ENCODE peak calls at places on chromosomes 12 and 14, in seven cellular contexts. E is HepG2, D is K562, F is H1, G is SK-N-SH, A is GM12878, L is HCT116. X is an unnamed sample.

GRCh38 chr12:40068416-40068815 is 37.5 kb downstream of the SLC2A13 start:
- DNase-seq in E (no peak), D (no peak), F (no peak), G (no peak), A (no peak), L (no peak), X (no peak)

GRCh38 chr14:105168979-105169507 is 467 bp upstream of the JAG2 start:
- DNase-seq in E (no peak), D (peak; percentile 80), F (peak; percentile 88), G (peak; percentile 84), A (no peak), L (no peak), X (peak; percentile 65)

GRCh38 chr12:39807043-39807442 is 187.4 kb upstream of the ABCD2 start:
- DNase-seq in E (peak; percentile 45), D (peak; percentile 63), F (no peak), G (peak; percentile 25), A (no peak), L (peak; percentile 51), X (no peak)

GRCh38 chr14:103746706-103747105 is 31.1 kb downstream of the ZFYVE21 start:
- DNase-seq in E (no peak), D (no peak), F (no peak), G (no peak), A (no peak), L (no peak), X (no peak)

GRCh38 chr12:132937476-132937875 is 18.6 kb downstream of the ZNF605 start:
- DNase-seq in E (no peak), D (no peak), F (no peak), G (no peak), A (no peak), L (no peak), X (no peak)

GRCh38 chr14:103905861-103906456 is 22.3 kb upstream of the TDRD9 start:
- DNase-seq in E (no peak), D (no peak), F (peak; percentile 72), G (peak; percentile 53), A (no peak), L (no peak), X (no peak)

GRCh38 chr12:3683670-3684069 is 69.2 kb downstream of the CRACR2A start:
- DNase-seq in E (no peak), D (peak; percentile 14), F (peak; percentile 24), G (no peak), A (no peak), L (no peak), X (no peak)

GRCh38 chr12:65156366-65156831 is 13.0 kb upstream of the LEMD3 start:
- DNase-seq in E (no peak), D (no peak), F (no peak), G (no peak), A (peak; percentile 77), L (no peak), X (no peak)

GRCh38 chr12:76719171-76719631 is 44.7 kb upstream of the ZDHHC17 start:
- DNase-seq in E (no peak), D (no peak), F (no peak), G (no peak), A (no peak), L (no peak), X (no peak)

GRCh38 chr14:71588028-71588427 is 344.2 kb upstream of the RGS6 start:
- DNase-seq in E (no peak), D (no peak), F (no peak), G (no peak), A (no peak), L (no peak), X (no peak)

GRCh38 chr12:32811686-32812392 is 56.1 kb upstream of the YARS2 start:
- DNase-seq in E (no peak), D (no peak), F (no peak), G (no peak), A (no peak), L (no peak), X (no peak)

GRCh38 chr14:60986500-60986899 is 5.5 kb downstream of the SLC38A6 start:
- DNase-seq in E (no peak), D (no peak), F (no peak), G (no peak), A (no peak), L (no peak), X (no peak)

GRCh38 chr14:60977848-60978247 is 3.0 kb downstream of the TRMT5 start:
- DNase-seq in E (no peak), D (no peak), F (no peak), G (peak; percentile 23), A (no peak), L (no peak), X (no peak)

GRCh38 chr14:60980811-60981625 is at the start of the genes SLC38A6 and TRMT5:
- DNase-seq in E (peak; percentile 91), D (peak; percentile 84), F (peak; percentile 97), G (peak; percentile 90), A (peak; percentile 76), L (peak; percentile 89), X (peak; percentile 97)

GRCh38 chr14:60984225-60984624 is 3.2 kb downstream of the SLC38A6 start:
- DNase-seq in E (no peak), D (no peak), F (no peak), G (no peak), A (no peak), L (no peak), X (no peak)

GRCh38 chr14:60981626-60982455 is 796 bp downstream of the SLC38A6 start:
- DNase-seq in E (peak; percentile 45), D (peak; percentile 20), F (no peak), G (peak; percentile 11), A (peak; percentile 5), L (no peak), X (no peak)
- TF ChIP-seq JUND in E (no peak), D (peak; percentile 61), F (no peak), G (no peak), A (no peak), L (no peak), X (no peak)

DNA sequence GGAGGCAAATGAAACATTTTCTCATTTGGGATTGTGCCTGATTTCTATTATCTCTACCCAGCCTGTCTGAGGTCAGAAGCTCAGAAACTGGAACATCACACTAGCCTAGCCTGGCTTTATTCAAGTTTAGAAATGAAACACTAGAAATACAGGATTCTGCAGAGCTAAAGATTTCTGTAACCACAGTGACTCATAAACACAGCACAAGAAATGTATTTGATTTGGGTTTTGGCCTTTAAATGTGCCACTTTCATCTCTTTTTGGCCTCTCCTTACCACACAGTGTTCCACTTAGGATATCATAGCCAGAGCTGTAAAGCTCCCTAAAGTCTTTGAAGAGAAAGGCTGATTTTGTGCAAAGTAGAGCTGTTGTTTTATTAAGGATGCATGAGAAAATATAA is 307.5 kb downstream of the EMP1 start:
- DNase-seq in E (no peak), D (no peak), F (no peak), G (no peak), A (no peak), L (no peak), X (no peak)
- TF ChIP-seq JUND in E (no peak), D (no peak), F (no peak), G (no peak), A (no peak), L (peak; percentile 33), X (no peak)

GRCh38 chr12:79737875-79738718 is 47.3 kb upstream of the PAWR start:
- DNase-seq in E (peak; percentile 68), D (peak; percentile 54), F (no peak), G (peak; percentile 28), A (peak; percentile 16), L (peak; percentile 54), X (peak; percentile 47)
- TF ChIP-seq JUND in E (no peak), D (no peak), F (no peak), G (no peak), A (no peak), L (no peak), X (no peak)

GRCh38 chr12:1325666-1326065 is 268.7 kb downstream of the FBXL14 start:
- DNase-seq in E (no peak), D (no peak), F (no peak), G (no peak), A (no peak), L (no peak), X (no peak)

GRCh38 chr12:1330475-1330827 is 263.9 kb downstream of the FBXL14 start:
- DNase-seq in E (no peak), D (no peak), F (no peak), G (no peak), A (no peak), L (no peak), X (no peak)

GRCh38 chr12:1329784-1330474 is 264.5 kb downstream of the FBXL14 start:
- DNase-seq in E (no peak), D (no peak), F (no peak), G (no peak), A (no peak), L (no peak), X (no peak)

GRCh38 chr12:1326258-1326657 is 268.1 kb downstream of the FBXL14 start:
- DNase-seq in E (no peak), D (no peak), F (no peak), G (no peak), A (no peak), L (no peak), X (no peak)

GRCh38 chr12:1328385-1328784 is 266.0 kb downstream of the FBXL14 start:
- DNase-seq in E (no peak), D (no peak), F (no peak), G (no peak), A (no peak), L (no peak), X (no peak)
- TF ChIP-seq JUND in E (no peak), D (no peak), F (no peak), G (no peak), A (no peak), L (no peak), X (no peak)

GRCh38 chr12:68900241-68900640 is 32.7 kb downstream of the CPM start:
- DNase-seq in E (no peak), D (no peak), F (no peak), G (no peak), A (no peak), L (no peak), X (no peak)

GRCh38 chr12:68896881-68897540 is 36.0 kb downstream of the CPM start:
- DNase-seq in E (no peak), D (no peak), F (no peak), G (no peak), A (peak; percentile 26), L (no peak), X (no peak)

GRCh38 chr12:68901145-68901544 is 31.8 kb downstream of the CPM start:
- DNase-seq in E (no peak), D (no peak), F (no peak), G (no peak), A (no peak), L (no peak), X (no peak)

GRCh38 chr12:68901551-68901950 is 31.4 kb downstream of the CPM start:
- DNase-seq in E (no peak), D (no peak), F (no peak), G (no peak), A (no peak), L (no peak), X (no peak)

GRCh38 chr12:68899251-68899771 is 33.7 kb downstream of the CPM start:
- DNase-seq in E (peak; percentile 46), D (no peak), F (no peak), G (no peak), A (no peak), L (peak; percentile 8), X (peak; percentile 60)
- TF ChIP-seq JUND in E (no peak), D (no peak), F (no peak), G (peak; percentile 21), A (no peak), L (no peak), X (no peak)

X was measured in T47D.